ENCODE peak calls at places on chromosome X, in nine cellular contexts. T, V, U, A, X, Q, H, E and L are unnamed samples. For H3K4me1, the result is how much of the 10 kb centered on the place peaks cover.

GRCh38 chrX:153984351-153985178 is 12.0 kb downstream of the TMEM187 start:
- DNase-seq in T (no peak), V (no peak), U (peak), A (no peak), X (no peak), Q (no peak), H (no peak), E (no peak), L (no peak)

GRCh38 chrX:106178826-106179225 is 10.7 kb downstream of the PWWP3B start:
- DNase-seq in T (no peak), V (no peak), U (no peak), A (no peak), X (no peak), Q (no peak), H (no peak), E (no peak), L (no peak)

GRCh38 chrX:22118161-22118830 is 86.2 kb downstream of the PHEX start:
- DNase-seq in T (no peak), V (peak), U (no peak), A (no peak), X (no peak), Q (no peak), H (no peak), E (peak), L (no peak)

GRCh38 chrX:51395807-51396728 is 63.4 kb downstream of the NUDT10 start:
- DNase-seq in T (peak), V (no peak), U (peak), A (peak), X (no peak), Q (no peak), H (no peak), E (peak), L (peak)

GRCh38 chrX:74179071-74179470 is 124.9 kb upstream of the ZCCHC13 start:
- DNase-seq in T (no peak), V (peak), U (no peak), A (no peak), X (no peak), Q (no peak), H (no peak), E (peak), L (no peak)

GRCh38 chrX:41338422-41338821 is 4.5 kb downstream of the DDX3X start:
- DNase-seq in T (no peak), V (no peak), U (no peak), A (no peak), X (no peak), Q (no peak), H (no peak), E (no peak), L (no peak)

GRCh38 chrX:67546496-67547423 is 2.9 kb downstream of the AR start:
- DNase-seq in T (no peak), V (no peak), U (no peak), A (no peak), X (no peak), Q (no peak), H (no peak), E (no peak), L (no peak)

GRCh38 chrX:27815209-27815608 is 7.4 kb downstream of the MAGEB10 start:
- DNase-seq in T (no peak), V (peak), U (no peak), A (no peak), X (no peak), Q (no peak), H (no peak), E (no peak), L (no peak)

GRCh38 chrX:16603822-16604221 is 46.1 kb upstream of the S100G start:
- DNase-seq in T (no peak), V (no peak), U (no peak), A (no peak), X (no peak), Q (no peak), H (no peak), E (no peak), L (no peak)

GRCh38 chrX:15114865-15115566 is 154.9 kb downstream of the ASB9 start:
- DNase-seq in T (no peak), V (no peak), U (no peak), A (no peak), X (no peak), Q (no peak), H (no peak), E (no peak), L (no peak)

GRCh38 chrX:19814240-19814639 is 73.2 kb downstream of the SH3KBP1 start:
- DNase-seq in T (no peak), V (no peak), U (no peak), A (peak), X (peak), Q (no peak), H (no peak), E (no peak), L (no peak)

GRCh38 chrX:150372280-150372679 is 9.2 kb downstream of the MAMLD1 start:
- DNase-seq in T (no peak), V (no peak), U (no peak), A (no peak), X (no peak), Q (no peak), H (no peak), E (no peak), L (no peak)
- H3K4me3 ChIP-seq in T (no peak), V (no peak), U (no peak), A (no peak), X (peak), Q (no peak), H (no peak), E (no peak), L (no peak)

GRCh38 chrX:45762699-45763647 is 562.3 kb upstream of the DIPK2B start:
- DNase-seq in T (no peak), V (no peak), U (no peak), A (no peak), X (no peak), Q (no peak), H (no peak), E (no peak), L (no peak)
- H3K4me1 ChIP-seq in T (under half), V (under half), U (under half), A (under half), X (under half), Q (under half), H (under half), E (half or more), L (under half)

DNA sequence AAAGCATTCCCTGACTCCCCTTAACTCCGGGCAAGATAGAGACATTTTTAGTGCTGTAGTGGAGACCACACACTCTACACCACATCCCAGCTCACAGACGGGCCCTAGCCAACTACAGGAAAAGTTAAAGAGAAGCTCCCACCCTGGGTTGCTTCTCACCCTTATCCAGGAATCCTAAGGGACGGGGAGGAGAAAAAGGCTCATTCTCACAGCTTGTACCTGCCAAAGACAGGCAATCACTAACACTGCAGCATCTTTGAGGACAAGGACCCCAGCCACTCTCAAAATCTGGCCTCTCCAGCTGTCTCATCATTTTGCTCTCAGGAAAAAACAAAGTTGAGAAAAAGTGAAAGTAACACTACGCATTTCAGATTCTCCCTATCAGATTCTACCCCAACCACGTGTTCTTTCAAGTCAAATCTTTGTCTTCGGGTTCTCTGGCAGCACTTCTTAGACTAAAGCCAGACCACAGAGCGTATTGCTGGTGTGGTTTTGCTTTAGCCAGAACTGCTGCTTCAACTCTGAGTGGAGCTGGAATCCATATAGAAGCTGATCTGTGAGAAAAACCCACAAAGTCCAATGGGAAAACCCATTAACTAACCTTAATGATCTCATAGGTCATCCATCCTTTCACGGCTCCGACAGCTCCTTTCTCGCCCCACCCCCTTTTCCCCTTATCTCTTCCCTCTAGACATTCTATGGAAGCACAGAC is 605.9 kb upstream of the DIPK2B start:
- DNase-seq in T (no peak), V (peak), U (no peak), A (no peak), X (no peak), Q (no peak), H (no peak), E (peak), L (no peak)
- H3K4me3 ChIP-seq in T (peak), V (peak), U (no peak), A (peak), X (peak), Q (peak), H (peak), E (peak), L (no peak)

DNA sequence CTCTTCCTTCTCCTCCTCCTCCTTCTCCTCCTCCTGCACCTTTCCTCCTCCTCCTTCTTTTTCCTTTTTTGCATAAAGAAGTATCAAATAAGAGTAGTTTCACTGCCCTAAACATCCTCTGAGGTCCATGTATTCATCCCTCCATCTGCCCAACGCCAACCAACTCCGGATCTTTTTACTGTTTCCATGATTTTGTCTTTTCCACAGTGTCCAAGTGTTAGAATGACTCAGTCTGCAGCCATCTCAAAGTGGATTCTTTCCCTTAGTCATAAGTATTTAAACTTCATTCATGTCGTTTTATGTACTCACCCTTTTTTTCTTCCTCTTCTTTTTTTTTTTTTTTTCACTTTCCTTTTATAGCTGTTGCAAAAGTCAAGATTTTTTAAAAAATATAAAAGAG is 12.9 kb downstream of the CSF2RA start:
- DNase-seq in T (no peak), V (peak), U (no peak), A (no peak), X (no peak), Q (no peak), H (no peak), E (peak), L (no peak)
- H3K4me1 ChIP-seq in T (under half), V (under half), U (under half), A (under half), X (under half), Q (under half), H (under half), E (under half), L (under half)

DNA sequence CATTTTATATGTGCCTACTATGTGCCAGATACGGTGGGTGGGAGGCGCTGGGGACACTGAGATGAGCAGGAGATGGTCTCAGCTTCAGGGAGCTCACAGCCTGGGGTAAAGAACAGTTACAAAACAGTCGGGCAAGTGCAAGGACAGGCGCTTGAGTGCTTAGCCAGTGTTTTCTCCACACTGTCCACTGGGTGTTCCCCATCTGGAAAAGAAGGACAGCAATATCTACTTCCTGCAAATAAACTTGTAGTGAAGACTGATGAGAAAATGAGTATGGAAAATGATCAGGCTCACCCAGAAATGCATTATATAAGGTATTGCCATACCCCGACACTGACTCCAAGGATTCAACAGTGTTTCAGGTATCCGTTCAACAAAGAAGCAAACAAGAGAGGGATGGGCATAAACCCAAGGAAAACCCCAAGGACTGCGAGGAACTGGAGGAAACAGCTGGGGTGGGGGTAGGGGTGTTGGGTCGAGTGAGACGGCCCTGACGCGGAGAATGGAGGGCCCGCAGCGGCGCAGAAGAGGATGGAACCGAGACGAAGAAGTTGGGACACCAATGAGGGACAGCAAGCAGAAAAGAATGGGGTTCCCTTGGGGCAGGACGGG is 805 bp downstream of the TMEM185A start:
- DNase-seq in T (no peak), V (peak), U (peak), A (no peak), X (no peak), Q (no peak), H (no peak), E (peak), L (peak)
- H3K4me3 ChIP-seq in T (peak), V (peak), U (peak), A (peak), X (peak), Q (peak), H (peak), E (peak), L (peak)

GRCh38 chrX:43002526-43003203 is 224.7 kb upstream of the PPP1R2C start:
- DNase-seq in T (no peak), V (no peak), U (no peak), A (no peak), X (no peak), Q (no peak), H (no peak), E (no peak), L (no peak)
- H3K4me1 ChIP-seq in T (under half), V (under half), U (under half), A (under half), X (under half), Q (under half), H (under half), E (under half), L (under half)

DNA sequence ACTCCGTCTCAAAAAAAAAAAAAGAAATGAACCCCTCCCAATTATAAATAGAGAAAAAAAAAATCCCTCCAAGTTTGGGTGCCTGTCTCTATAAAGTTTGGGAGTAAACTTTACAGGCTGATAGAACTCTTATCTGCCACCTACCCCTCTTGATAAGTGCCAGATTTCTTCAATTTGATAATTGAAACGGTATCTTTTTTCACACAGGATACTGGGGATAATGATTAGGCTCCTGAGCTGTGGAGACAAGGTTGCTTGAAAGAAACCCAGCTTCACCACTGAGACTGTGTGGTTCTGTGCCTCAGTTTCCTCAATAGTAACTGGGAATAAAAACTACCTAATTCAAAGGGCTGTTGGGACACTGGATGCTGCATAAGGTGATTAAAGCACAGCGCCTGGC is 606 bp downstream of the EFHC2 start:
- DNase-seq in T (no peak), V (no peak), U (no peak), A (no peak), X (no peak), Q (no peak), H (no peak), E (no peak), L (no peak)
- H3K4me3 ChIP-seq in T (no peak), V (no peak), U (no peak), A (no peak), X (no peak), Q (peak), H (peak), E (no peak), L (peak)

DNA sequence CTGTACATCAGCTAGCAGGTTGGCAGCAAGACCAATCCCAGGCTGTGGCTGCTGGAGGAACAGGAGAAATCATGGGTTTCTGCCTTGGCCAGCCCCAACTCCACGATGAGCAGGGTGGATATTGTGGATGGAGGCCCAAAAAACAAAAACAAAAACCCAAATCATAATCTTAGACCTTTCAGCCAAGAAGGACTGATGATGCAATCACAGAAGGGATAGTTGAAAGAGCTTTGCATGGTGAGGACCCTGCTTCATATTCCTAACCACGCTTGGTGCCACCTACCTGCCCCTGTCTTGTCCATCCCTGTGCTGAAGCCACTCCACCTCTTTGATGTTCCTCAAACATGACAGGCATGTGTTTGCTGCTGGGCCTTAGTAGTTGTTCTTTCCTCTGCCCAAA is 68.8 kb upstream of the CT45A1 start:
- DNase-seq in T (no peak), V (no peak), U (no peak), A (no peak), X (no peak), Q (no peak), H (no peak), E (no peak), L (no peak)
- H3K4me1 ChIP-seq in T (under half), V (under half), U (under half), A (under half), X (under half), Q (under half), H (under half), E (under half), L (under half)

DNA sequence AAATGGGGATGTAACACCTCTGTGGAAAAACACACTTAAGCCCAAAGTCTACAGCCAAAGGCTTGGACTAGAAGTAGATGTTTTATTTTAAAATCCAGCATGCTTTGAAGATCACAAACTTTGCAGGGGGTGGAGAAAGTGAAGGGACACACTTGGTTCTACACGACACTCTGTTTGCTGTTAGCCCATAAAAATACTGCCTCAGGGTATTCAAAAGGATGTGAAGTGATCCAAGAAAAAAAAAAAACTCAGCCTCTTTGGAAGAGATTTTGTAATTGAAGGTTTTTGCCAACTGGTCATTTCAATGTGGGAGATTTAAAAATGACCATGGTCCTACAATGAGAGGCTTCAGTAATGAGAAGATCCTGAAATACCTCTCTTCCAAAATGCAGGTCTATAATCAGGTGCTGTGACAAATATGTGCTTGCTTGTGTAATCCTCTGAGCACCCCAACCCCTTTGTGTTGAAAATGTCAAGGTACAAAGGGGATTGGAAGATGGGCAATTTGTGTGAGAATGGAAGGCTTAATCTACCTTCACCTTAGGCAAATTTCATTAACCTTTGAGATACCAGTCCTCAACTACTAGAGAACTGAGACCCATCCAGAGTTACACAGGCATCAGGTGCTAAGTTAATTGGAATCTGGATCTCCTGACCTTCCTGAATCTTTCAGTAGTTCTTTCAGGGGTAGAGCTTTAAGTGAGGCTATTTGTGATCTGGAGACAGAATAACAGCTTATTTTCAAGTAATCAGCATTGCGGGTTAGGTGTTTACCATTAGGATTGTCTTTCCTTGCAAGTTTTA is 82.5 kb downstream of the HS6ST2 start:
- DNase-seq in T (no peak), V (no peak), U (no peak), A (no peak), X (no peak), Q (no peak), H (no peak), E (no peak), L (peak)
- H3K4me3 ChIP-seq in T (no peak), V (no peak), U (no peak), A (no peak), X (no peak), Q (no peak), H (no peak), E (no peak), L (no peak)

GRCh38 chrX:129771266-129771995 is 8.3 kb upstream of the SASH3 start:
- DNase-seq in T (no peak), V (no peak), U (no peak), A (no peak), X (no peak), Q (no peak), H (no peak), E (no peak), L (no peak)
- H3K4me1 ChIP-seq in T (under half), V (under half), U (under half), A (under half), X (under half), Q (under half), H (under half), E (under half), L (under half)